ENCODE peak calls at places on chromosomes 16 and 17, in seven cellular contexts. W is activated naive CD4-positive, alpha-beta T cell; H is GM12892; G is central memory CD4-positive, alpha-beta T cell; U is hypothalamus; F is endodermal cell; B is mucosa of descending colon. T is an unnamed sample.

GRCh38 chr17:38606646-38607611 is 1.2 kb upstream of the SRCIN1 start:
- DNase-seq in B (peak; percentile 44), G (no peak), W (no peak), U (peak; percentile 87), H (no peak), F (peak; percentile 79), T (no peak)

GRCh38 chr16:85335584-85336492 is 223.6 kb upstream of the CIBAR2 start:
- DNase-seq in H (no peak), G (no peak), F (no peak), W (no peak), B (peak; percentile 72), U (no peak), T (no peak)

GRCh38 chr16:595942-596735 is 6.3 kb downstream of the RAB40C start:
- DNase-seq in W (no peak), G (no peak), H (no peak), F (no peak), B (no peak), U (no peak), T (no peak)

GRCh38 chr16:85800321-85800669 is 800 bp downstream of the COX4I1 start:
- DNase-seq in W (no peak), H (no peak), G (no peak), U (no peak), F (no peak), B (no peak), T (no peak)

GRCh38 chr17:82330322-82331239 is 3.0 kb downstream of the SECTM1 start:
- DNase-seq in G (no peak), H (peak; percentile 17), B (peak; percentile 76), W (no peak), F (no peak), U (peak; percentile 17), T (peak; percentile 80)

GRCh38 chr16:28543072-28543471 is 4.3 kb upstream of the NUPR1 start:
- DNase-seq in F (no peak), B (peak; percentile 76), G (no peak), W (no peak), U (peak; percentile 23), H (no peak), T (no peak)

GRCh38 chr17:80615311-80615710 is 70.7 kb downstream of the RPTOR start:
- DNase-seq in H (no peak), B (no peak), G (no peak), F (no peak), W (no peak), U (no peak), T (no peak)

GRCh38 chr16:51967566-51967965 is 579.4 kb downstream of the TOX3 start:
- DNase-seq in G (no peak), W (no peak), B (no peak), F (no peak), H (no peak), U (no peak), T (no peak)

GRCh38 chr17:50396261-50397110 is 837 bp downstream of the LRRC59 start:
- DNase-seq in H (no peak), U (no peak), B (peak; percentile 78), W (no peak), F (peak; percentile 62), G (no peak), T (no peak)

GRCh38 chr17:10120113-10120485 is 78.3 kb downstream of the GAS7 start:
- DNase-seq in W (no peak), G (no peak), H (no peak), F (no peak), B (no peak), U (no peak), T (no peak)

GRCh38 chr17:17701112-17701511 is 19.9 kb downstream of the RAI1 start:
- DNase-seq in B (no peak), U (no peak), G (no peak), H (no peak), F (no peak), W (no peak), T (peak; percentile 38)

GRCh38 chr16:88392616-88393015 is 9.9 kb downstream of the ZNF469 start:
- DNase-seq in G (no peak), U (no peak), F (no peak), H (no peak), B (no peak), W (no peak), T (no peak)